ENCODE peak calls at places on chromosomes 7 and 10, in five cellular contexts. J, E, U, Z and H are unnamed samples.

GRCh38 chr7:150901160-150902035 is 49.1 kb downstream of the AOC1 start:
- DNase-seq in U (no peak), E (no peak), J (no peak), Z (no peak), H (no peak)

GRCh38 chr7:6160191-6160623 is 112.2 kb downstream of the CYTH3 start:
- DNase-seq in J (no peak), E (no peak), U (peak; percentile 76), Z (peak; percentile 88), H (no peak)

GRCh38 chr7:32605032-32605431 is 109.7 kb downstream of the AVL9 start:
- DNase-seq in E (no peak), U (no peak), J (no peak), Z (no peak), H (no peak)

GRCh38 chr10:79093658-79094411 is 25.1 kb downstream of the ZMIZ1 start:
- DNase-seq in E (no peak), Z (peak; percentile 84), U (peak; percentile 52), J (no peak), H (no peak)

GRCh38 chr7:39624202-39624807 is 933 bp downstream of the RALA start:
- DNase-seq in E (no peak), J (no peak), Z (peak; percentile 49), U (no peak), H (no peak)

GRCh38 chr10:113499066-113499465 is 53.8 kb upstream of the HABP2 start:
- DNase-seq in Z (no peak), U (no peak), J (no peak), E (no peak), H (no peak)

GRCh38 chr10:118409295-118409694 is 67.2 kb upstream of the FAM204A start:
- DNase-seq in U (no peak), Z (no peak), E (no peak), J (no peak), H (no peak)

GRCh38 chr7:94059747-94060146 is 55.6 kb upstream of the BET1 start:
- DNase-seq in J (no peak), Z (peak; percentile 93), U (no peak), E (no peak), H (no peak)

GRCh38 chr7:150396426-150397375 is 17.6 kb downstream of the ZNF775 start:
- DNase-seq in Z (no peak), J (no peak), E (no peak), U (no peak), H (no peak)

GRCh38 chr7:80475383-80475782 is 36.5 kb downstream of the GNAT3 start:
- DNase-seq in E (no peak), Z (no peak), J (no peak), U (no peak), H (no peak)

GRCh38 chr7:99559276-99559915 is 954 bp downstream of the ZNF655 start:
- DNase-seq in J (no peak), Z (peak; percentile 59), U (no peak), E (no peak), H (no peak)

GRCh38 chr7:3117488-3118228 is 74.0 kb upstream of the CARD11 start:
- DNase-seq in U (no peak), Z (no peak), J (no peak), E (no peak), H (no peak)

GRCh38 chr10:8416192-8416701 is 361.8 kb downstream of the GATA3 start:
- DNase-seq in J (no peak), Z (no peak), U (no peak), E (no peak), H (no peak)

GRCh38 chr10:44955408-44956070 is 4.1 kb upstream of the RASSF4 start:
- DNase-seq in E (no peak), U (peak; percentile 66), J (no peak), Z (no peak), H (peak; percentile 47)

GRCh38 chr7:26188291-26188999 is 12.1 kb downstream of the HNRNPA2B1 start:
- DNase-seq in Z (no peak), E (no peak), U (no peak), J (no peak), H (no peak)

GRCh38 chr10:91162050-91162494 is 58.4 kb upstream of the PCGF5 start:
- DNase-seq in Z (peak; percentile 19), U (no peak), J (no peak), E (no peak), H (no peak)

GRCh38 chr7:82375068-82375467 is 68.5 kb downstream of the CACNA2D1 start:
- DNase-seq in J (no peak), E (no peak), U (no peak), Z (no peak), H (no peak)

GRCh38 chr7:64559206-64559605 is 3.7 kb downstream of the ZNF680 start:
- DNase-seq in J (no peak), E (no peak), Z (peak; percentile 69), U (no peak), H (no peak)

GRCh38 chr7:151408839-151409554 is 841 bp downstream of the WDR86 start:
- DNase-seq in E (no peak), J (no peak), Z (peak; percentile 75), U (no peak), H (no peak)

GRCh38 chr7:137804819-137805218 is 42.0 kb downstream of the DGKI start:
- DNase-seq in J (no peak), Z (no peak), U (no peak), E (no peak), H (no peak)

GRCh38 chr7:24825931-24826661 is 68.8 kb upstream of the GSDME start:
- DNase-seq in E (no peak), J (no peak), U (no peak), Z (peak; percentile 62), H (no peak)

GRCh38 chr10:14738011-14738510 is 36.6 kb downstream of the FAM107B start:
- DNase-seq in Z (no peak), J (no peak), E (no peak), U (no peak), H (no peak)

GRCh38 chr10:62373995-62374861 is at the start of gene ZNF365:
- DNase-seq in U (peak; percentile 20), J (no peak), E (peak; percentile 85), Z (peak; percentile 28), H (peak; percentile 73)

GRCh38 chr7:79652619-79653018 is 199.2 kb upstream of the MAGI2 start:
- DNase-seq in E (no peak), Z (peak; percentile 29), J (no peak), U (no peak), H (no peak)

GRCh38 chr10:7789390-7789789 is 1.4 kb downstream of the ATP5F1C start:
- DNase-seq in Z (peak; percentile 18), U (no peak), J (no peak), E (no peak), H (no peak)

GRCh38 chr7:17971392-17971791 is 31.1 kb upstream of the SNX13 start:
- DNase-seq in E (no peak), Z (peak; percentile 26), U (no peak), J (no peak), H (no peak)

GRCh38 chr10:92692085-92692671 is 2.4 kb downstream of the HHEX start:
- DNase-seq in U (no peak), J (no peak), E (no peak), Z (no peak), H (no peak)

GRCh38 chr10:131848741-131849590 is 51.8 kb upstream of the PPP2R2D start:
- DNase-seq in J (no peak), Z (no peak), E (peak; percentile 80), U (no peak), H (peak; percentile 62)

GRCh38 chr7:99562832-99563231 is 4.4 kb downstream of the ZNF655 start:
- DNase-seq in U (no peak), Z (peak; percentile 99), J (no peak), E (no peak), H (no peak)

GRCh38 chr7:135709508-135709907 is 18.5 kb downstream of the SLC13A4 start:
- DNase-seq in E (no peak), J (no peak), Z (peak; percentile 16), U (no peak), H (no peak)

DNA sequence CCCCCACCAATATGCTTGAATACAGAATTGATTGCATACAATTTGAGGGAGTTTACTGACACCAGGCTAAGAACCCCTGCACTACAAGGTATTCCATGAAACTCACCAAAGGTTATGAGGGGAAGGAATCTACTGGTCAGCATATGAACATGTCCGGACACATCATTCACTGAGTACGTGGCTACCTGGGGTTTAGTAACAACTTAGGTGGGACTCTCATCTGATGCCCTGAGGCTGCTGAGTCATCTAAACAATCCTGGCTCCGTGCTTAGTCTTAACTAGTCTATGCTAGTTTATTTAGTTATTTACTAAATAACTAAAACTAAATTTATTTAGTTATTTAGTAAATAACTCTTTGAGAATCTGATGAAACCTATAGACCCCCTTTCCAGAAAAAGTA is 11.3 kb downstream of the PI4K2A start:
- DNase-seq in J (no peak), E (no peak), Z (peak; percentile 41), U (no peak), H (no peak)
- TF ChIP-seq CTCF in J (no peak), E (no peak), Z (no peak), U (no peak), H (no peak)

GRCh38 chr7:76296743-76297740 is 5.4 kb upstream of the HSPB1 start:
- DNase-seq in Z (peak; percentile 92), U (peak; percentile 76), E (no peak), J (peak; percentile 6), H (no peak)
- TF ChIP-seq CTCF in Z (no peak), U (no peak), E (no peak), J (peak; percentile 5), H (no peak)

GRCh38 chr7:76507723-76508406 is 2.5 kb upstream of the UPK3B start:
- DNase-seq in Z (peak; percentile 6), J (no peak), E (no peak), U (no peak), H (no peak)

GRCh38 chr7:76512941-76513816 is 2.8 kb downstream of the UPK3B start:
- DNase-seq in J (no peak), Z (no peak), U (no peak), E (peak; percentile 83), H (peak; percentile 67)

GRCh38 chr7:76513817-76514799 is 3.8 kb downstream of the UPK3B start:
- DNase-seq in U (no peak), J (no peak), Z (no peak), E (peak; percentile 80), H (peak; percentile 62)

GRCh38 chr7:76506081-76506440 is 4.3 kb upstream of the UPK3B start:
- DNase-seq in Z (no peak), E (peak; percentile 48), J (no peak), U (no peak), H (peak; percentile 40)

DNA sequence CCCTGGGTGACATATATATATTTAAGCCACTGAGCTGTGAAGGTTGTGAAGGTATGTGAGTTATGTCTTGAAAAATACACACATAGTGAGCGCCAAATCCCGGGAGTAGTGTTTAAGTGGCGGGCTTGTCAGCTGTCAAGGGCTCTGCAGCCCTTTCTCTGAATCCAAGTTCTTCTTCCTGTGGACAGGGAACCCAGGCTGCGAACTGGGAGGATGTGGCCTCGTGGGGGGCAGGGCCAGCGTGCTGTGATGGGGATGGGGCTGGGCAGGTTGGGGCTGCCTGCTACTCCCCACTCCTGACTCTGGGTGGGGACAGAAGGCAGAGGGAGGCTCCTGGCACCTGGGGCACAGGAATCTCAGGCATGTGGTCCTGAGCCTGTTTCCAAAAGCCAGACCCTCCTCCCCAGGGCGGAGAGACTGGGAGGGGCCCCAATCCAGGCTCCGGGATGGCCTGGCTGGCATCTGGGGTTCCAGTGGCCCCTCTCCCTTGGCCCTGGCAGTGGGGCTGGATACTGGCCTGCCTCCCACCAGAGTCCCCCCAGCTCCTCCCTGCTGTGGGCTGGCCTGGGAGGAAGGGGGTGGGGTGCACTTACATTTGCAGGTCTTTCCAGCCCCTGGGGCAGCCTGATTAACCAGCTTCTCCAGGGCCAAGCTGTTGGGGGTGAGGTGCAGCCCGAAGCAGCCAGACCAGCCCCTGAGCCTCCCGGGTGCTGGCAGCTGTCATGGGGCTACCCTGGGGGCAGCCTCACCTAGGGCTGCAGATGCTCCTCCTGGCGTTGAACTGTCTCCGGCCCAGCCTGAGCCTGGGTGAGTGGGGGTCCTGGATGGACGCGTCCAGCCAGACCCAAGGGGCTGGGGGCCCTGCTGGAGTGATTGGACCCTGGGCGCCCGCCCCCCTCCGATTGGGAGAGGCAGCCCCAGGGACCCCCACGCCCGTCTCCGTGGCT is at the start of gene UPK3B:
- DNase-seq in J (no peak), Z (no peak), U (no peak), E (peak; percentile 85), H (peak; percentile 71)
- TF ChIP-seq CTCF in J (no peak), Z (no peak), U (no peak), E (no peak), H (no peak)

GRCh38 chr7:28383949-28384348 is 28.4 kb upstream of the CREB5 start:
- DNase-seq in Z (no peak), U (no peak), E (no peak), J (no peak), H (no peak)
- TF ChIP-seq CTCF in Z (no peak), U (no peak), E (no peak), J (no peak), H (peak; percentile 21)